ENCODE peak calls at places on chromosomes 13 and 19, in eight cellular contexts. E is iPS-NIHi11; U is BJ; A is stimulated activated CD4-positive, alpha-beta T cell treated with anti-CD3 and anti-CD28 coated beads, TNF-alpha, amount 100 ng/mL, for 48 hours; F is naive B cell; B is GF-D8; X is stimulated activated CD8-positive, alpha-beta memory T cell treated with anti-CD3 and anti-CD28 coated beads, Interleukin-4, amount 100 ng/mL, for 24 hours; T is NCI-H1436 treated with DMSO at 0.1 percent for 48 hours. K is an unnamed sample.

GRCh38 chr13:80712026-80712425 is 371.1 kb upstream of the SPRY2 start:
- DNase-seq in E (no peak), U (no peak), A (no peak), F (no peak), B (no peak), X (no peak), T (no peak), K (no peak)

GRCh38 chr19:11578342-11579142 is 1.1 kb upstream of the ACP5 start:
- DNase-seq in E (peak), U (no peak), A (no peak), F (peak), B (no peak), X (no peak), T (no peak), K (no peak)

GRCh38 chr13:45231722-45232121 is 30.9 kb upstream of the KCTD4 start:
- DNase-seq in E (no peak), U (no peak), A (no peak), F (no peak), B (no peak), X (no peak), T (no peak), K (no peak)

GRCh38 chr13:98581971-98582702 is 5.2 kb upstream of the STK24 start:
- DNase-seq in E (no peak), U (no peak), A (no peak), F (no peak), B (no peak), X (no peak), T (no peak), K (no peak)

GRCh38 chr13:102295316-102296048 is 106.4 kb downstream of the FGF14 start:
- DNase-seq in E (no peak), U (peak), A (no peak), F (no peak), B (no peak), X (no peak), T (no peak), K (no peak)

GRCh38 chr13:96218475-96218874 is 128.6 kb downstream of the HS6ST3 start:
- DNase-seq in E (no peak), U (no peak), A (no peak), F (no peak), B (no peak), X (no peak), T (no peak), K (no peak)

GRCh38 chr13:38960175-38960574 is 30.5 kb downstream of the STOML3 start:
- DNase-seq in E (no peak), U (no peak), A (no peak), F (no peak), B (no peak), X (no peak), T (no peak), K (no peak)

GRCh38 chr13:99749627-99750026 is 221.9 kb downstream of the ZIC5 start:
- DNase-seq in E (peak), U (no peak), A (no peak), F (no peak), B (no peak), X (no peak), T (no peak), K (no peak)

GRCh38 chr13:42113478-42113877 is 65.0 kb downstream of the DGKH start:
- DNase-seq in E (no peak), U (no peak), A (no peak), F (no peak), B (no peak), X (no peak), T (no peak), K (no peak)

GRCh38 chr13:27455331-27455855 is 5.0 kb upstream of the MTIF3 start:
- DNase-seq in E (no peak), U (no peak), A (no peak), F (peak), B (no peak), X (no peak), T (no peak), K (no peak)

GRCh38 chr19:29596885-29597525 is 9.1 kb upstream of the POP4 start:
- DNase-seq in E (no peak), U (no peak), A (no peak), F (no peak), B (no peak), X (no peak), T (no peak), K (no peak)

GRCh38 chr13:107347641-107348369 is 779.9 kb upstream of the ARGLU1 start:
- DNase-seq in E (no peak), U (no peak), A (no peak), F (no peak), B (no peak), X (no peak), T (no peak), K (no peak)

GRCh38 chr19:4013886-4014540 is 6.5 kb downstream of the PIAS4 start:
- DNase-seq in E (peak), U (no peak), A (no peak), F (no peak), B (no peak), X (no peak), T (no peak), K (no peak)